ENCODE peak calls at places on chromosomes 6 and 20, in eight cellular contexts. M, N, L, W, I, R, U and H are unnamed samples.

GRCh38 chr6:34526992-34527728 is 29.0 kb downstream of the SPDEF start:
- DNase-seq in W (peak), R (peak), L (peak), U (peak), N (peak), M (peak), I (peak), H (peak)

GRCh38 chr20:43963872-43964791 is 49.5 kb downstream of the TOX2 start:
- DNase-seq in R (no peak), N (no peak), U (peak), W (no peak), I (peak), L (peak), M (peak), H (no peak)

GRCh38 chr20:41604002-41604401 is 14.2 kb downstream of the CHD6 start:
- DNase-seq in W (no peak), I (no peak), R (no peak), M (no peak), U (no peak), N (no peak), L (no peak), H (no peak)

GRCh38 chr6:6643398-6643797 is 54.9 kb downstream of the LY86 start:
- DNase-seq in U (no peak), R (no peak), M (no peak), N (no peak), W (no peak), I (no peak), L (no peak), H (no peak)

GRCh38 chr20:60599381-60599780 is 641.2 kb downstream of the CDH26 start:
- DNase-seq in W (no peak), N (no peak), L (no peak), I (no peak), U (no peak), M (no peak), R (no peak), H (no peak)

GRCh38 chr20:11454966-11455799 is 462.5 kb upstream of the BTBD3 start:
- DNase-seq in L (no peak), M (no peak), W (no peak), I (peak), U (no peak), R (no peak), N (no peak), H (peak)

GRCh38 chr6:168377481-168377850 is 57.9 kb upstream of the DACT2 start:
- DNase-seq in M (no peak), N (no peak), W (no peak), U (peak), I (peak), L (peak), R (no peak), H (peak)

GRCh38 chr6:110934499-110934898 is 24.0 kb upstream of the GTF3C6 start:
- DNase-seq in U (no peak), L (no peak), W (no peak), M (no peak), R (no peak), I (no peak), N (no peak), H (no peak)

GRCh38 chr6:93679836-93680235 is 260.5 kb upstream of the EPHA7 start:
- DNase-seq in U (no peak), W (no peak), R (no peak), I (peak), N (no peak), M (no peak), L (no peak), H (no peak)

GRCh38 chr6:39932386-39932785 is 1.9 kb downstream of the MOCS1 start:
- DNase-seq in N (no peak), R (no peak), W (no peak), L (no peak), U (no peak), M (no peak), I (no peak), H (no peak)

GRCh38 chr6:105560611-105561066 is 157.8 kb upstream of the PREP start:
- DNase-seq in M (no peak), I (peak), R (no peak), W (no peak), L (no peak), U (no peak), N (no peak), H (no peak)

GRCh38 chr6:6195080-6195479 is 125.4 kb downstream of the F13A1 start:
- DNase-seq in L (no peak), M (no peak), W (no peak), U (no peak), N (no peak), R (no peak), I (no peak), H (no peak)

GRCh38 chr20:41650221-41650948 is 32.2 kb upstream of the CHD6 start:
- DNase-seq in I (no peak), N (no peak), U (no peak), M (no peak), R (no peak), W (no peak), L (no peak), H (no peak)

GRCh38 chr6:118659513-118660217 is 8.3 kb upstream of the CEP85L start:
- DNase-seq in W (no peak), R (no peak), N (no peak), L (peak), U (no peak), M (no peak), I (no peak), H (no peak)

GRCh38 chr6:26187981-26188635 is 100.9 kb downstream of the HFE start:
- DNase-seq in U (no peak), W (no peak), R (no peak), I (peak), N (no peak), M (peak), L (peak), H (no peak)

GRCh38 chr6:123276439-123277045 is 280.5 kb downstream of the CLVS2 start:
- DNase-seq in I (no peak), N (no peak), L (no peak), M (no peak), W (no peak), R (no peak), U (no peak), H (peak)

GRCh38 chr6:43582911-43583310 is 6.9 kb downstream of the POLH start:
- DNase-seq in W (no peak), I (no peak), L (no peak), M (no peak), R (no peak), N (no peak), U (no peak), H (no peak)

GRCh38 chr6:55875420-55875819 is at the start of gene BMP5:
- DNase-seq in U (no peak), N (no peak), R (no peak), I (no peak), M (no peak), L (no peak), W (no peak), H (no peak)

GRCh38 chr6:79335133-79335674 is 100.7 kb upstream of the HMGN3 start:
- DNase-seq in L (no peak), M (no peak), I (no peak), W (no peak), R (no peak), N (no peak), U (no peak), H (no peak)

GRCh38 chr6:41801380-41801779 is 13.9 kb downstream of the TOMM6 start:
- DNase-seq in N (no peak), M (no peak), U (no peak), R (no peak), L (no peak), I (peak), W (no peak), H (no peak)
- TF ChIP-seq CTCF in N (peak), M (no peak), U (peak), R (peak), L (no peak), I (peak), W (no peak), H (no peak)

DNA sequence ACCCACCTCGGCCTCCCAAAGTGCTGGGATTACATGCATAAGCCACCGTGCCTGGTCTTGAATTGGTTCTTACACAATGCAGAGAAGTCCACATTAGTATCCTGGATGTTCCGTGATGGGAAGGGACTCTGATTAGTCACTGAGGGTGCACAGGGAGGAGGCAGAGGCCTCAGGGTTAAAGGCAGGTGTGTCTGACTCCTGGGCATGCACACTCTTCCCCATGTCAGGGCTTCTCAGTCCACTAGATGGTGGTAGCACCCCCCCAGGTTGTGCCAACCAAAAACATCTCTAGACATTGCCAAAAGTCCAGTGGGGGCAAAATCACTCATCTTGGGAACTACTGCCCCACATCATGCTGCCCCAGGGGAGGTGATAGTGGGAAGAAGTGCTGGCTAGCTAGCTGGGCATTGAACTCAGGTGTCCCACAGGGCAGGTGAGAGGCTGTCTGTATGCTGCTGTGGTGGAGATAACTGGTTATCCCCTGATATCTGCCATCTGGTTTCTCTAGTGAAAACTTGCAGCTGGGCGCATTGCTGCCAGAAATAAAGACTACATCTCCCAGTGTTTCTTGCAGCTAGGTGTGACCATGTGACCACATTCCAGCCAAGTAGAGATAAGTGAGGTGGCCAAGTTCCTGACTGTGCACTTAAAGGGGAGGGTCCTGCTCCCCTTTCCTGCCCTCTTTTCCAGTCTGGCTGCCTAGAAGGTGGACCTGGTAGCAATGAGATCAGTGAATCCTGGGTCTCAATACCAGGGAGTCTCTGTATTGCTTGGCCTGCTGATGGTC is 8.4 kb upstream of the NSFL1C start:
- DNase-seq in L (no peak), M (no peak), W (no peak), R (no peak), U (no peak), I (no peak), N (no peak), H (no peak)
- TF ChIP-seq CTCF in L (no peak), M (no peak), W (no peak), R (no peak), U (no peak), I (no peak), N (no peak), H (no peak)

DNA sequence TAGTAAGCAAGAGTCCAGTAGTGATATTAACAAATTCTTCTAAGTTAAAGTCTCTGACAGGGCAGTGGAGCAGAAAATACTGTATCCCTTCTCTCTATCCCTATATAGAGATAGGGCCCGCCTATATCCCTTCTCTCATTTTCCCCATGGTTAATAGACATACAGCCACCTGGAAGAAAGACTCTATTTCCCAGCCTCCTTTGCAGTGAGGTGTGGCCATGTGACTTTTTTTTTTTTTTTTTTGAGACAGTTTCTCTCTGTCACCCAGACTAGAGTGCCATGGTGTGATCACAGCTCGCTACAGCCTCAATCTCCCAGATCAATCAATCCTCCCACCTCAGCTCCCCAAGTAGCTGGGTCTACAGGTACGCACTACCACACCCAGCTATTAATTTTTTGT is 16.7 kb upstream of the CDK5RAP1 start:
- DNase-seq in W (no peak), M (no peak), R (no peak), U (no peak), I (no peak), N (no peak), L (no peak), H (no peak)
- TF ChIP-seq CTCF in W (no peak), M (no peak), R (no peak), U (no peak), I (no peak), N (no peak), L (no peak), H (no peak)

DNA sequence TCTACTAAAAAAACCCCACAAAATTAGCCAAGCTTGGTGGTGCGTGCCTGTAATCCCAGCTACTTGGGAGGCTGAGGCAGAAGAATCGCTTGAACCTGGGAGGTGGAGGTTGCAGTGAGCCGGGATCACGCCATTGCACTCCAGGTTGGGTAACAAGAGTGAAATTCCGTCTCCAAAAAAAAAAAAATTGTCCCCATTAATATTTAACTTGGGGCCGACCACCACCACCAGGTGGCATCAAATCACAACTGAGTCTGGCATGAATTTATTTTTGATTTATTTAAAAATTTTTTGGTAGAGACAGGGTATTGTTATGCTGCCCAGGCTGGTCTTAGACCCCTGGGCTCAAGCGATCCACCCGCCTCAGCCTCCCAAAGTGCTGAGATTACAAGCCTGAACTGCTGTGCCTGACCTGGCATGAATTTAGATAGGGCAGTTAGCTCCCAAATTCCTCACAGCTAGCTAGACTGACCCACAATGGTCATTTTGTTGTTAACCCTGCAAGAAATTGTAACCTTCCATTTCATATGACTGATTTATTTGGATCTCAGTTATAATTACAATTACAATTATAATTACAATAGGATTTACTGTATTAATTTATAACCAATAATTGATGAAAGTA is 17.1 kb upstream of the BEND3 start:
- DNase-seq in I (peak), U (no peak), W (no peak), L (no peak), R (no peak), M (peak), N (no peak), H (peak)
- TF ChIP-seq CTCF in I (peak), U (peak), W (no peak), L (peak), R (peak), M (peak), N (peak), H (peak)

GRCh38 chr6:49570474-49571079 is 20.1 kb downstream of the C6orf141 start:
- DNase-seq in W (no peak), R (no peak), U (no peak), M (no peak), N (no peak), L (no peak), I (peak), H (no peak)
- TF ChIP-seq CTCF in W (no peak), R (no peak), U (no peak), M (no peak), N (no peak), L (no peak), I (peak), H (no peak)